ENCODE peak calls at places on chromosomes 13 and 19, in eight cellular contexts. V is RWPE1; O is NCI-H345; F is HT-29; Q is activated naive CD4-positive, alpha-beta T cell treated with anti-CD3 and anti-CD28 coated beads, Interleukin-2, amount 10 ng/mL, durations not matched to agents 7 days and 5 days; K is fibroblast of villous mesenchyme; Z is NCI-H1048; N is hypothalamus. G is an unnamed sample.

GRCh38 chr19:17553256-17553655 is 2.2 kb upstream of the COLGALT1 start:
- DNase-seq in V (peak; percentile 41), O (no peak), F (no peak), Q (no peak), K (peak; percentile 94), Z (no peak), N (peak; percentile 4), G (no peak)

GRCh38 chr13:112522578-112522977 is 65.4 kb downstream of the TUBGCP3 start:
- DNase-seq in V (no peak), O (no peak), F (no peak), Q (no peak), K (peak; percentile 56), Z (no peak), N (no peak), G (no peak)

GRCh38 chr19:13795595-13796300 is 505 bp downstream of the ZSWIM4 start:
- DNase-seq in V (no peak), O (no peak), F (no peak), Q (peak; percentile 45), K (no peak), Z (no peak), N (no peak), G (no peak)

GRCh38 chr13:97889803-97890202 is 63.7 kb upstream of the IPO5 start:
- DNase-seq in V (no peak), O (no peak), F (no peak), Q (no peak), K (peak; percentile 12), Z (no peak), N (no peak), G (no peak)

GRCh38 chr13:36548129-36548528 is 115.8 kb downstream of the CCNA1 start:
- DNase-seq in V (no peak), O (peak; percentile 59), F (no peak), Q (no peak), K (no peak), Z (no peak), N (no peak), G (no peak)

GRCh38 chr13:31431722-31432137 is 232.0 kb downstream of the B3GLCT start:
- DNase-seq in V (peak; percentile 59), O (peak; percentile 2), F (peak; percentile 97), Q (peak; percentile 65), K (peak; percentile 35), Z (peak; percentile 3), N (no peak), G (peak; percentile 55)

GRCh38 chr13:108877300-108877699 is 247.9 kb downstream of the MYO16 start:
- DNase-seq in V (peak; percentile 15), O (no peak), F (no peak), Q (no peak), K (no peak), Z (no peak), N (no peak), G (no peak)

GRCh38 chr13:28494861-28495585 is at the start of gene FLT1:
- DNase-seq in V (no peak), O (peak; percentile 14), F (no peak), Q (peak; percentile 63), K (peak; percentile 86), Z (no peak), N (no peak), G (peak; percentile 27)

GRCh38 chr13:60012503-60012902 is 151.2 kb downstream of the DIAPH3 start:
- DNase-seq in V (peak; percentile 41), O (no peak), F (peak; percentile 60), Q (no peak), K (no peak), Z (no peak), N (no peak), G (no peak)

GRCh38 chr13:108026671-108027410 is 188.5 kb downstream of the LIG4 start:
- DNase-seq in V (no peak), O (no peak), F (peak; percentile 36), Q (no peak), K (peak; percentile 3), Z (no peak), N (no peak), G (no peak)

GRCh38 chr13:100588350-100589177 is at the start of gene GGACT:
- DNase-seq in V (peak; percentile 59), O (peak; percentile 87), F (peak; percentile 78), Q (peak; percentile 86), K (peak; percentile 45), Z (peak; percentile 38), N (peak; percentile 25), G (peak; percentile 74)

GRCh38 chr19:17656970-17657369 is 31.2 kb downstream of the UNC13A start:
- DNase-seq in V (no peak), O (no peak), F (no peak), Q (no peak), K (no peak), Z (no peak), N (no peak), G (no peak)

GRCh38 chr19:40282920-40283319 is 2.2 kb downstream of the AKT2 start:
- DNase-seq in V (no peak), O (no peak), F (no peak), Q (no peak), K (peak; percentile 34), Z (no peak), N (no peak), G (no peak)

GRCh38 chr19:2807379-2808128 is 12.1 kb upstream of the ZNF554 start:
- DNase-seq in V (no peak), O (no peak), F (no peak), Q (no peak), K (no peak), Z (no peak), N (no peak), G (no peak)

GRCh38 chr19:40705362-40705651 is 11.4 kb downstream of the COQ8B start:
- DNase-seq in V (no peak), O (no peak), F (no peak), Q (no peak), K (no peak), Z (no peak), N (no peak), G (no peak)

GRCh38 chr13:46348976-46349375 is 38.1 kb downstream of the RUBCNL start:
- DNase-seq in V (no peak), O (no peak), F (no peak), Q (no peak), K (no peak), Z (no peak), N (no peak), G (no peak)

GRCh38 chr19:21668072-21668471 is 99.3 kb downstream of the ZNF100 start:
- DNase-seq in V (no peak), O (no peak), F (no peak), Q (no peak), K (no peak), Z (no peak), N (no peak), G (no peak)

GRCh38 chr19:11286312-11286974 is 9.5 kb upstream of the TSPAN16 start:
- DNase-seq in V (no peak), O (no peak), F (no peak), Q (no peak), K (peak; percentile 31), Z (no peak), N (no peak), G (no peak)